ENCODE peak calls at places on chromosomes 16 and 17, in four cellular contexts. One of them, this sample, is unnamed.

GRCh38 chr17:77807051-77807745 is 151.3 kb upstream of the TNRC6C start:
- DNase-seq in HepG2: no peak
- DNase-seq in K562: no peak
- DNase-seq in GM12878: no peak
- DNase-seq in this sample: no peak

GRCh38 chr17:59558953-59559352 is 6.5 kb upstream of the DHX40 start:
- DNase-seq in HepG2: peak
- DNase-seq in K562: no peak
- DNase-seq in GM12878: no peak
- DNase-seq in this sample: no peak

GRCh38 chr16:1474796-1475551 is at the start of gene CLCN7:
- DNase-seq in HepG2: peak
- DNase-seq in K562: peak
- DNase-seq in GM12878: no peak
- DNase-seq in this sample: peak

GRCh38 chr17:22717211-22717610 is 1024.9 kb downstream of the KCNJ18 start:
- DNase-seq in HepG2: no peak
- DNase-seq in K562: no peak
- DNase-seq in GM12878: no peak
- DNase-seq in this sample: no peak

GRCh38 chr16:8887952-8888560 is 5.9 kb downstream of the LITAFD start:
- DNase-seq in HepG2: peak
- DNase-seq in K562: no peak
- DNase-seq in GM12878: no peak
- DNase-seq in this sample: no peak

GRCh38 chr17:76727745-76728456 is 1.3 kb downstream of the METTL23 start:
- DNase-seq in HepG2: no peak
- DNase-seq in K562: no peak
- DNase-seq in GM12878: peak
- DNase-seq in this sample: no peak

GRCh38 chr16:14249291-14250032 is 178.3 kb downstream of the MRTFB start:
- DNase-seq in HepG2: peak
- DNase-seq in K562: peak
- DNase-seq in GM12878: peak
- DNase-seq in this sample: peak

GRCh38 chr16:67718668-67719047 is 458 bp downstream of the GFOD2 start:
- DNase-seq in HepG2: no peak
- DNase-seq in K562: no peak
- DNase-seq in GM12878: no peak
- DNase-seq in this sample: no peak

GRCh38 chr17:14048169-14048568 is 21.1 kb upstream of the COX10 start:
- DNase-seq in HepG2: no peak
- DNase-seq in K562: peak
- DNase-seq in GM12878: no peak
- DNase-seq in this sample: peak

GRCh38 chr16:25411376-25412081 is 153.9 kb upstream of the ZKSCAN2 start:
- DNase-seq in HepG2: no peak
- DNase-seq in K562: no peak
- DNase-seq in GM12878: no peak
- DNase-seq in this sample: no peak

GRCh38 chr17:48153711-48154642 is 46.4 kb downstream of the SNX11 start:
- DNase-seq in HepG2: peak
- DNase-seq in K562: peak
- DNase-seq in GM12878: no peak
- DNase-seq in this sample: peak

GRCh38 chr16:25052530-25052929 is 37.4 kb upstream of the ARHGAP17 start:
- DNase-seq in HepG2: no peak
- DNase-seq in K562: no peak
- DNase-seq in GM12878: no peak
- DNase-seq in this sample: no peak

GRCh38 chr16:1142911-1143310 is 10.0 kb upstream of the CACNA1H start:
- DNase-seq in HepG2: no peak
- DNase-seq in K562: no peak
- DNase-seq in GM12878: no peak
- DNase-seq in this sample: no peak

GRCh38 chr16:87333101-87333500 is 15.9 kb upstream of the C16orf95 start:
- DNase-seq in HepG2: no peak
- DNase-seq in K562: no peak
- DNase-seq in GM12878: no peak
- DNase-seq in this sample: no peak

GRCh38 chr17:74961657-74962360 is 10.8 kb downstream of the HID1 start:
- DNase-seq in HepG2: peak
- DNase-seq in K562: peak
- DNase-seq in GM12878: no peak
- DNase-seq in this sample: peak

GRCh38 chr17:1109606-1110523 is 69.9 kb downstream of the ABR start:
- DNase-seq in HepG2: peak
- DNase-seq in K562: no peak
- DNase-seq in GM12878: no peak
- DNase-seq in this sample: peak
- TF ChIP-seq SP1 in HepG2: no peak
- TF ChIP-seq SP1 in K562: no peak
- TF ChIP-seq SP1 in GM12878: no peak
- TF ChIP-seq SP1 in this sample: no peak

DNA sequence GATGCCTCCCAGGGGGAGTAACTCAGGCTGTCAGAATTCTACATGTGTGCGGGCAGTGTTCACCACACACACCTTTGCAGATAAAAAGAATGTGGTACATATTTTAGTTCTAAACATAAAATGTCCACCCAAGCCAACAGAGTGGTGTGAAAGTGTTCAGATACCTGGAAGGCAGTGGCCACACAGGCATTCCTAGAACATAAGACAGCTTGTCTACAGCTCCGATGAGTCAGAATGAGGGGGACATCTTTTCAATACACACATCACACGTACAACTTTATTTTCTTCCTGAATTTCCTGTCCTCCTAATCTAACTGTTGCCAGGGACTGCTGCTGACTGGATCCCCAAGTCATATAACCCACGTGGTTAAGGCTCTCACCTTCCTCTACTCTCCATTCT is 142.3 kb downstream of the ZFHX3 start:
- DNase-seq in HepG2: no peak
- DNase-seq in K562: no peak
- DNase-seq in GM12878: no peak
- DNase-seq in this sample: no peak
- TF ChIP-seq NR2C2 in HepG2: no peak
- TF ChIP-seq NR2C2 in K562: no peak
- TF ChIP-seq NR2C2 in GM12878: no peak
- TF ChIP-seq NR2C2 in this sample: no peak

DNA sequence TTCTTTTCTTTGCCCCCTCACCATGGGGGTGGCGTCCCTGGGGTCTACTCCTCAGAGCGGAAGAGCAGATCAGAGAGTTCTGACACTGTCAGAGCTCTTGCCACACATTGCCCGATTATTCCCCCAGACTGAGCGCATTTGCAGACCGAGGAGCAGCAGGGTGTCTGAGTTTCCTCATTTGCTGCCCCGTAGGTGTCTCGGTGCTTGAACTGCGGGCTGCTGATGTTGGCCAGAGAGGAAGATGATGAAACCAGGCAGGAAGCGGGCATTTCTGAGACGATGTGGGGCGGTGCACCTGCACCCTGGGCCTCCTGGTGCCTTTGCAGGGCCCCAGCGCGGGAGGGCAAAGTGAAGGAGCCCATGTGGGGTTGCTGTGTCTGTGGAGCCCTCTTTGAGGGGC is 55.2 kb downstream of the ARSG start:
- DNase-seq in HepG2: no peak
- DNase-seq in K562: no peak
- DNase-seq in GM12878: peak
- DNase-seq in this sample: no peak
- TF ChIP-seq SP1 in HepG2: no peak
- TF ChIP-seq SP1 in K562: no peak
- TF ChIP-seq SP1 in GM12878: no peak
- TF ChIP-seq SP1 in this sample: no peak

DNA sequence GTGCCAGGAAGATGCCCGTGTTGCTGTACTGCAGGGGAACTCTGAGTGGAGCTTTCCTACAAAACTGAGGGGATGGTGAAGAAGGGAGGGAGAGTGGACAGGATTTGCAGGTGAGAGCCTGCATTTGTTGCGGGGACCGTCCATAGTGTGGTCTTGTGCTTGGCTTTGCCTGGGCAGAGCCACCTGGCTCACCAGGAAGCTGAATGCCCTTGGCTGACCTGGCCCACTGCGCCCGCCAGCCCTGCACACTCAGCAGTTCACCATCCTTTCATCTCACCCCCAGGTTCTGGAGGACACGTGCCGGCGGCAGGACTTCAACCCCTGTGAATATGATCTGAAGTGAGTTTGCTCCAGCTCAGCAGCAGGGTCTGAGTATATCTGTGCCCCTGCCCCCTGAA is 1.5 kb downstream of the ASPSCR1 start:
- DNase-seq in HepG2: no peak
- DNase-seq in K562: no peak
- DNase-seq in GM12878: no peak
- DNase-seq in this sample: no peak
- TF ChIP-seq NR2C2 in HepG2: no peak
- TF ChIP-seq NR2C2 in K562: no peak
- TF ChIP-seq NR2C2 in GM12878: no peak
- TF ChIP-seq NR2C2 in this sample: no peak

GRCh38 chr16:57427307-57427706 is 19.9 kb downstream of the CIAPIN1 start:
- DNase-seq in HepG2: no peak
- DNase-seq in K562: no peak
- DNase-seq in GM12878: no peak
- DNase-seq in this sample: no peak

GRCh38 chr16:57426356-57426755 is 20.8 kb downstream of the CIAPIN1 start:
- DNase-seq in HepG2: no peak
- DNase-seq in K562: no peak
- DNase-seq in GM12878: no peak
- DNase-seq in this sample: no peak

GRCh38 chr16:57423152-57423551 is 18.6 kb downstream of the CCL17 start:
- DNase-seq in HepG2: no peak
- DNase-seq in K562: no peak
- DNase-seq in GM12878: no peak
- DNase-seq in this sample: no peak

GRCh38 chr16:57422026-57422944 is 17.7 kb downstream of the CCL17 start:
- DNase-seq in HepG2: peak
- DNase-seq in K562: peak
- DNase-seq in GM12878: no peak
- DNase-seq in this sample: peak

DNA sequence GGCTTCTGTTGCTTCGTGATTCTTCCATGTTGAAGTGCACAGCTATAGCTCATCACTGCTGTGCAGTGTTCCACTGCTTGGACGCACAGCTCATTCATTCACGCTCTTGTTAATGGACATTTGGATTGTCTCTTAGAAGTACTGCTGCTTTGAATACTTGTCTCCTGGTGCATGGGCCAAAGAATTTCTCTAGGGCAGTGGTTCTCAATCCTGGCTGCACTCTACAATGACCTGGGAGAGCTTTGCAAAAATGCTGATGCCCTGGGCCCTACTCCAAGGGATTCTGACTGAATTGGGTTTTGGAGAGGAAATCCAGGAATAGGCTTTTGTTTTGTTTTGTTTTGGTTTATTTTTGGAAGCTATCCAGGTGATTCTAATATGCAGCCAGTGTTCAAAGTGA is 20.0 kb downstream of the CCL17 start:
- DNase-seq in HepG2: no peak
- DNase-seq in K562: no peak
- DNase-seq in GM12878: no peak
- DNase-seq in this sample: no peak
- TF ChIP-seq SP1 in HepG2: no peak
- TF ChIP-seq SP1 in K562: no peak
- TF ChIP-seq SP1 in GM12878: no peak
- TF ChIP-seq SP1 in this sample: no peak

DNA sequence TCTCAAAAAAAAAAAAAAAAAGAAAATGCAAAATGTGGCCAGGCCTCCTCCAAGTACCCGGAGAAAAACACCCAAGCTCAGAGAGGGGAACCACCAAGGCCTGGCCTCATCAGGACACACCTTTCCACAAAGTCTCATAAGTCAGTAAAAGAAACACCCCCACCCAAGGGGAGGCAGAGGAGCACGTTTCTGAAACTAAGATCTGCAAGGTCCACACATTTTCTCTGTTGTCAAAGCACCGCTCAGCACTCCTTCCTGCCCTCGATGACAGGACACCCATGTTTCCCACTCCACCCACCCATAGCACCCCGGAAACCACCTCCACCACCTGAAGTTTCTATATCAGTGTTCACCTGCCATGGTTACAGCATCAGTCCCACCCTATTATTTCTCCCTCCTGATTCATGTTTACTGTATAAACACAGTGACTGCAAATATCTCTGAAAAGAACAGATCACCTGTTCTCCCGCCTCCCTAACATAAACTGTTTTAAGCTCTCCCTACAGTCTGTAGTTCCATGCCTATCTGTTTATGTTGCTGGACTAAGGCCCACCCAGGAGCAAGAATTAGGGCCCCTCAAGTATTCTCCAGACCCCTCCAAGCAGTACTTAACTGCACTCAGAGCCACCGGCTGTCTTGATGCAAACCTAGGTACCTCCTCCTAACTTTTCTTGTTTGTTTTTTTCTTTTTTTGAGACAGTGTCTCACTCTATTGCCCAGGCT is 2.0 kb downstream of the CORO7 start:
- DNase-seq in HepG2: no peak
- DNase-seq in K562: peak
- DNase-seq in GM12878: peak
- DNase-seq in this sample: no peak
- TF ChIP-seq NR2C2 in HepG2: no peak
- TF ChIP-seq NR2C2 in K562: no peak
- TF ChIP-seq NR2C2 in GM12878: no peak
- TF ChIP-seq NR2C2 in this sample: no peak

DNA sequence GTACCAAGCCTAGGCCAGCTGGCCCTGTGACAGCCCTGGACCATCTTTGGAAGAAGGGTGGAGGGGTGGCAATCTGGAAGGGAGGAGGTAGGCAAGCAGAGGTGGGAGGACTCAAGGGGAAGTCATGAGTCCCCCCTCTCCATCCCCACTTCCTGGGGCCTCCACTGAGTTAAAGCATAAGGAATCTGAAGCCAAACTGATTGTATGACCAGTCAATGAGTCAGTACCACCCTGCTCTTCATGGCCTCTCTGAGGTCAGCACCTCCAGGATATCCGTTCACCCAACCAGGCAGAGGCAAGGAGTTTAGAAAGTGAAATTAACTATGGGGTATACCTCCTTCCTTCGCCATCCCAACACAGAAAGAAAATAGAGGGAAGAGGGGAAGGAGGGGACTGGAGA is 272.7 kb downstream of the SOX9 start:
- DNase-seq in HepG2: no peak
- DNase-seq in K562: no peak
- DNase-seq in GM12878: no peak
- DNase-seq in this sample: no peak
- TF ChIP-seq SP1 in HepG2: no peak
- TF ChIP-seq SP1 in K562: no peak
- TF ChIP-seq SP1 in GM12878: no peak
- TF ChIP-seq SP1 in this sample: no peak

This sample was measured in WTC11.